ENCODE peak calls at places on chromosomes 12 and 14, in nine cellular contexts. Q, L, D, O, K, W, B, F and X are unnamed samples.

GRCh38 chr14:59511916-59512530 is 27.7 kb downstream of the JKAMP start:
- DNase-seq in Q (no peak), L (peak; percentile 41), D (no peak), O (peak; percentile 15), K (peak; percentile 87), W (no peak), B (no peak), F (no peak), X (no peak)

GRCh38 chr12:56348776-56349175 is 10.1 kb downstream of the IL23A start:
- DNase-seq in Q (no peak), L (no peak), D (no peak), O (no peak), K (no peak), W (no peak), B (no peak), F (no peak), X (no peak)

GRCh38 chr14:67557118-67557517 is 24.0 kb downstream of the PLEKHH1 start:
- DNase-seq in Q (no peak), L (no peak), D (no peak), O (no peak), K (no peak), W (no peak), B (no peak), F (no peak), X (no peak)

GRCh38 chr12:128613821-128614220 is 209.9 kb downstream of the SLC15A4 start:
- DNase-seq in Q (no peak), L (no peak), D (no peak), O (no peak), K (peak; percentile 56), W (no peak), B (no peak), F (no peak), X (no peak)

GRCh38 chr12:112969547-112970306 is 8.6 kb upstream of the OAS2 start:
- DNase-seq in Q (no peak), L (no peak), D (no peak), O (no peak), K (no peak), W (no peak), B (no peak), F (no peak), X (no peak)

GRCh38 chr14:35389315-35389667 is 15.3 kb downstream of the NFKBIA start:
- DNase-seq in Q (no peak), L (no peak), D (no peak), O (no peak), K (no peak), W (no peak), B (no peak), F (no peak), X (no peak)

GRCh38 chr12:55681142-55682077 is 26.3 kb downstream of the ITGA7 start:
- DNase-seq in Q (peak; percentile 79), L (peak; percentile 24), D (peak; percentile 84), O (peak; percentile 62), K (peak; percentile 89), W (peak; percentile 64), B (peak; percentile 71), F (no peak), X (peak; percentile 67)

GRCh38 chr12:89552376-89552775 is 26.5 kb upstream of the POC1B start:
- DNase-seq in Q (no peak), L (no peak), D (no peak), O (no peak), K (no peak), W (no peak), B (no peak), F (no peak), X (no peak)

GRCh38 chr12:75792687-75793086 is 238.9 kb downstream of the PHLDA1 start:
- DNase-seq in Q (no peak), L (no peak), D (no peak), O (no peak), K (no peak), W (no peak), B (no peak), F (no peak), X (no peak)

GRCh38 chr12:120689397-120690082 is 2.6 kb downstream of the MLEC start:
- DNase-seq in Q (no peak), L (no peak), D (no peak), O (no peak), K (no peak), W (no peak), B (no peak), F (no peak), X (no peak)

GRCh38 chr12:120690978-120691377 is 4.0 kb downstream of the MLEC start:
- DNase-seq in Q (no peak), L (no peak), D (no peak), O (no peak), K (no peak), W (no peak), B (no peak), F (no peak), X (no peak)

GRCh38 chr12:120687570-120688289 is 781 bp downstream of the MLEC start:
- DNase-seq in Q (no peak), L (peak; percentile 28), D (no peak), O (peak; percentile 42), K (peak; percentile 62), W (peak; percentile 34), B (no peak), F (no peak), X (no peak)

GRCh38 chr12:120688527-120689071 is 1.6 kb downstream of the MLEC start:
- DNase-seq in Q (no peak), L (peak; percentile 23), D (no peak), O (peak; percentile 33), K (no peak), W (no peak), B (no peak), F (no peak), X (no peak)

DNA sequence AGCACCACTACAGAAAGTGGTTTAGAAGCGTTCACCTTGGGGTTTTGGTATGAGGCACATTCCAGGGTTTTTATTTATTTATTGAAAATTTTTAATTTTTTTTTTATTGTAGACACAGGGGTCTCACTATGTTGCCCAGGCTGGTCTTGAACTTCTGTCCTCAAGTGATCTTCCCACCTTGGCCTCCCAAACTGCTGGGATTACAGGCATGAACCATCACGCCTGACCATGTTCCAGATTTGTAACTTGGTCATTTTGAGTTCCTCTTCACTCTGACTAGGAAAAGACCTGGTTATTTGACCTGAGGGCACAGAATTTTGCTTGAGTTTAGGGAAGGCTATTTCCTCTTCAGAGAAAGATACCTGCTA is 3.1 kb downstream of the MLEC start:
- DNase-seq in Q (no peak), L (no peak), D (no peak), O (no peak), K (no peak), W (no peak), B (no peak), F (no peak), X (no peak)
- H3K4me3 ChIP-seq in Q (no peak overlapping the region), L (no peak overlapping the region), D (peak overlapping the region; percentile 95), O (no peak overlapping the region), K (no peak overlapping the region), W (no peak overlapping the region), B (no peak overlapping the region), F (no peak overlapping the region), X (no peak overlapping the region)

GRCh38 chr14:95144849-95145248 is 12.5 kb downstream of the DICER1 start:
- DNase-seq in Q (no peak), L (no peak), D (no peak), O (no peak), K (no peak), W (no peak), B (no peak), F (no peak), X (no peak)

GRCh38 chr14:95141684-95142083 is 15.6 kb downstream of the DICER1 start:
- DNase-seq in Q (no peak), L (no peak), D (no peak), O (no peak), K (no peak), W (no peak), B (no peak), F (no peak), X (no peak)

GRCh38 chr14:95142208-95142607 is 15.1 kb downstream of the DICER1 start:
- DNase-seq in Q (no peak), L (no peak), D (no peak), O (no peak), K (no peak), W (no peak), B (no peak), F (no peak), X (no peak)

GRCh38 chr14:95146079-95146771 is 11.1 kb downstream of the DICER1 start:
- DNase-seq in Q (no peak), L (no peak), D (peak; percentile 61), O (no peak), K (no peak), W (no peak), B (no peak), F (no peak), X (peak; percentile 35)

GRCh38 chr14:95143813-95144620 is 13.3 kb downstream of the DICER1 start:
- DNase-seq in Q (no peak), L (no peak), D (no peak), O (peak; percentile 30), K (no peak), W (no peak), B (no peak), F (no peak), X (no peak)
- H3K4me3 ChIP-seq in Q (no peak overlapping the region), L (no peak overlapping the region), D (no peak overlapping the region), O (no peak overlapping the region), K (no peak overlapping the region), W (no peak overlapping the region), B (no peak overlapping the region), F (no peak overlapping the region), X (no peak overlapping the region)

GRCh38 chr14:38255673-38256357 is at the start of gene CLEC14A:
- DNase-seq in Q (no peak), L (no peak), D (peak; percentile 83), O (no peak), K (peak; percentile 64), W (peak; percentile 90), B (no peak), F (peak; percentile 23), X (peak; percentile 61)

GRCh38 chr14:38254565-38255407 is 1.1 kb downstream of the CLEC14A start:
- DNase-seq in Q (no peak), L (no peak), D (no peak), O (peak; percentile 33), K (peak; percentile 71), W (peak; percentile 19), B (peak; percentile 41), F (no peak), X (peak; percentile 52)

GRCh38 chr14:38257500-38257899 is 1.6 kb upstream of the CLEC14A start:
- DNase-seq in Q (no peak), L (no peak), D (no peak), O (peak; percentile 31), K (no peak), W (no peak), B (no peak), F (no peak), X (no peak)

GRCh38 chr14:38256358-38256840 is 506 bp upstream of the CLEC14A start:
- DNase-seq in Q (peak; percentile 87), L (no peak), D (no peak), O (peak; percentile 97), K (peak; percentile 31), W (no peak), B (no peak), F (no peak), X (no peak)

DNA sequence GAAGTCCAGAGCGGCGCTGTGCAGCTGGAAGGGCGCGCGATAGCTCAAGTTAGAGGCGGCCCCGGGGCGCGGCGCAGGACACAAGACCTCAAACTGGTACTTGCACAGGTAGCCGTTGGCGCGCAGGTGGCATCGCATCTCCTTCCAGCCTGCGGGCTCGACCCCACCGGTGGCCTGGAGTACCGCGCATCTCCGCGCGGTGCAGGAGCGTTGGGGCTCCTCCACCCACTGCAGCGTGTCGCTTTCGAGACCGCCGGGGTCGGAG is 553 bp downstream of the CLEC14A start:
- DNase-seq in Q (no peak), L (no peak), D (peak; percentile 80), O (peak; percentile 55), K (no peak), W (peak; percentile 23), B (no peak), F (peak; percentile 14), X (no peak)
- H3K4me3 ChIP-seq in Q (peak overlapping the region; percentile 55), L (no peak overlapping the region), D (peak overlapping the region; percentile 42), O (peak overlapping the region; percentile 18), K (peak overlapping the region; percentile 55), W (peak overlapping the region; percentile 65), B (peak overlapping the region; percentile 53), F (peak overlapping the region; percentile 29), X (no peak overlapping the region)

GRCh38 chr14:31024042-31024480 is 1.4 kb upstream of the AP4S1 start:
- DNase-seq in Q (no peak), L (no peak), D (no peak), O (no peak), K (no peak), W (no peak), B (no peak), F (no peak), X (no peak)
- H3K4me3 ChIP-seq in Q (no peak overlapping the region), L (peak overlapping the region; percentile 81), D (peak overlapping the region; percentile 91), O (peak overlapping the region; percentile 94), K (peak overlapping the region; percentile 100), W (no peak overlapping the region), B (peak overlapping the region; percentile 81), F (peak overlapping the region; percentile 99), X (no peak overlapping the region)